ENCODE peak calls at places on chromosomes 4 and X, in ten cellular contexts. P, I, B, J, H, E, X, N, Z and T are unnamed samples.

GRCh38 chr4:102268355-102268754 is 76.9 kb downstream of the SLC39A8 start:
- DNase-seq in P (no peak), I (no peak), B (no peak), J (no peak), H (no peak), E (no peak), X (no peak), N (no peak), Z (no peak), T (no peak)

GRCh38 chr4:95956094-95956493 is 116.2 kb downstream of the PDHA2 start:
- DNase-seq in P (no peak), I (no peak), B (no peak), J (no peak), H (no peak), E (no peak), X (no peak), N (no peak), Z (no peak), T (no peak)

GRCh38 chrX:41386222-41386990 is 52.4 kb downstream of the DDX3X start:
- DNase-seq in P (no peak), I (no peak), B (no peak), J (no peak), H (peak; percentile 41), E (no peak), X (no peak), N (no peak), Z (no peak), T (no peak)

GRCh38 chr4:105474110-105474518 is 252 bp upstream of the PPA2 start:
- DNase-seq in P (no peak), I (no peak), B (no peak), J (no peak), H (peak; percentile 77), E (no peak), X (peak; percentile 89), N (no peak), Z (no peak), T (peak; percentile 81)

GRCh38 chr4:113657834-113658233 is 103.7 kb downstream of the CAMK2D start:
- DNase-seq in P (no peak), I (no peak), B (no peak), J (peak; percentile 30), H (peak; percentile 69), E (no peak), X (no peak), N (no peak), Z (no peak), T (no peak)

GRCh38 chr4:113575391-113575790 is 186.1 kb downstream of the CAMK2D start:
- DNase-seq in P (no peak), I (no peak), B (no peak), J (peak; percentile 70), H (peak; percentile 60), E (no peak), X (no peak), N (no peak), Z (no peak), T (peak; percentile 45)

GRCh38 chr4:139509727-139510410 is 46.1 kb downstream of the SETD7 start:
- DNase-seq in P (no peak), I (no peak), B (no peak), J (no peak), H (no peak), E (no peak), X (no peak), N (no peak), Z (no peak), T (no peak)

GRCh38 chr4:85595796-85596559 is 121.0 kb downstream of the ARHGAP24 start:
- DNase-seq in P (no peak), I (no peak), B (no peak), J (no peak), H (no peak), E (no peak), X (no peak), N (no peak), Z (no peak), T (no peak)

GRCh38 chr4:122827258-122827887 is 742 bp downstream of the FGF2 start:
- DNase-seq in P (peak; percentile 30), I (no peak), B (peak; percentile 41), J (peak; percentile 47), H (peak; percentile 25), E (peak; percentile 14), X (peak; percentile 30), N (no peak), Z (peak; percentile 19), T (peak; percentile 20)

GRCh38 chrX:19883878-19884277 is 3.5 kb downstream of the SH3KBP1 start:
- DNase-seq in P (peak; percentile 31), I (peak; percentile 43), B (no peak), J (no peak), H (no peak), E (no peak), X (no peak), N (no peak), Z (no peak), T (no peak)

GRCh38 chr4:39698424-39699009 is 581 bp downstream of the UBE2K start:
- DNase-seq in P (no peak), I (no peak), B (peak; percentile 44), J (peak; percentile 43), H (no peak), E (no peak), X (peak; percentile 59), N (peak; percentile 33), Z (peak; percentile 34), T (no peak)

GRCh38 chr4:186743261-186743660 is 19.6 kb upstream of the FAT1 start:
- DNase-seq in P (no peak), I (no peak), B (no peak), J (no peak), H (no peak), E (no peak), X (no peak), N (no peak), Z (no peak), T (no peak)

GRCh38 chr4:140237616-140238352 is 83.8 kb upstream of the MAML3 start:
- DNase-seq in P (no peak), I (no peak), B (no peak), J (peak; percentile 90), H (peak; percentile 93), E (no peak), X (no peak), N (no peak), Z (no peak), T (peak; percentile 68)

GRCh38 chr4:108796173-108796572 is 33.3 kb upstream of the ETNPPL start:
- DNase-seq in P (no peak), I (no peak), B (no peak), J (no peak), H (no peak), E (no peak), X (no peak), N (no peak), Z (no peak), T (no peak)

GRCh38 chr4:10731162-10731561 is 46.6 kb upstream of the CLNK start:
- DNase-seq in P (no peak), I (no peak), B (no peak), J (no peak), H (no peak), E (no peak), X (no peak), N (no peak), Z (no peak), T (no peak)

GRCh38 chrX:136268051-136269048 is 17.1 kb upstream of the MAP7D3 start:
- DNase-seq in P (peak; percentile 33), I (peak; percentile 7), B (peak; percentile 46), J (peak; percentile 36), H (peak; percentile 50), E (peak; percentile 53), X (no peak), N (peak; percentile 43), Z (no peak), T (no peak)

GRCh38 chr4:75886104-75886503 is 16.1 kb downstream of the PPEF2 start:
- DNase-seq in P (no peak), I (no peak), B (no peak), J (no peak), H (no peak), E (no peak), X (no peak), N (no peak), Z (no peak), T (no peak)

GRCh38 chr4:79574741-79575451 is 166.9 kb upstream of the GK2 start:
- DNase-seq in P (no peak), I (no peak), B (no peak), J (no peak), H (no peak), E (no peak), X (no peak), N (no peak), Z (no peak), T (no peak)

GRCh38 chrX:38149016-38149415 is 71.7 kb downstream of the SRPX start:
- DNase-seq in P (no peak), I (no peak), B (no peak), J (no peak), H (no peak), E (no peak), X (no peak), N (no peak), Z (no peak), T (no peak)

GRCh38 chr4:2290488-2290887 is 28.6 kb upstream of the MXD4 start:
- DNase-seq in P (no peak), I (no peak), B (peak; percentile 45), J (no peak), H (no peak), E (no peak), X (no peak), N (no peak), Z (no peak), T (no peak)